ENCODE peak calls at places on chromosomes 7 and 10, in five cellular contexts. B is dorsolateral prefrontal cortex, U is cardiac fibroblast, S is endothelial cell, J is HFFc6. V is an unnamed sample.

GRCh38 chr7:144174613-144175012 is 8.7 kb upstream of the CTAGE4 start:
- DNase-seq in U (no peak), S (no peak), J (no peak), B (no peak), V (no peak)

GRCh38 chr10:97724341-97724941 is 10.9 kb downstream of the MARVELD1 start:
- DNase-seq in J (peak; percentile 59), B (no peak), U (peak; percentile 51), S (no peak), V (no peak)

GRCh38 chr7:157651366-157652160 is 314.8 kb downstream of the DNAJB6 start:
- DNase-seq in B (no peak), S (no peak), U (no peak), J (no peak), V (no peak)

GRCh38 chr7:18583305-18583704 is 87.8 kb downstream of the HDAC9 start:
- DNase-seq in B (no peak), S (no peak), J (peak; percentile 8), U (peak; percentile 62), V (no peak)

GRCh38 chr10:132455986-132456847 is 59.2 kb downstream of the PWWP2B start:
- DNase-seq in B (no peak), J (no peak), S (no peak), U (no peak), V (no peak)

GRCh38 chr10:127150136-127150535 is 46.3 kb downstream of the INSYN2A start:
- DNase-seq in S (no peak), J (peak; percentile 61), U (no peak), B (no peak), V (no peak)

GRCh38 chr7:96414931-96415292 is 93.0 kb upstream of the SLC25A13 start:
- DNase-seq in J (peak; percentile 14), S (peak; percentile 60), B (no peak), U (peak; percentile 34), V (no peak)

GRCh38 chr10:89373916-89374711 is 3.7 kb upstream of the IFIT1B start:
- DNase-seq in U (peak; percentile 97), S (no peak), B (peak; percentile 86), J (peak; percentile 94), V (peak; percentile 95)

GRCh38 chr7:106062006-106062405 is 50.1 kb downstream of the SYPL1 start:
- DNase-seq in J (no peak), U (no peak), S (no peak), B (no peak), V (no peak)

GRCh38 chr10:124492266-124492665 is 30.6 kb downstream of the LHPP start:
- DNase-seq in J (no peak), S (no peak), B (no peak), U (no peak), V (no peak)

GRCh38 chr7:157423886-157424565 is 87.2 kb downstream of the DNAJB6 start:
- DNase-seq in J (no peak), B (no peak), U (no peak), S (no peak), V (no peak)

GRCh38 chr7:82481499-82482097 is 38.0 kb upstream of the CACNA2D1 start:
- DNase-seq in B (no peak), U (peak; percentile 52), S (no peak), J (peak; percentile 8), V (peak; percentile 4)

GRCh38 chr7:21011153-21011552 is 224.5 kb upstream of the SP8 start:
- DNase-seq in B (no peak), S (no peak), U (no peak), J (no peak), V (no peak)

GRCh38 chr7:646951-647350 is 79.5 kb upstream of the DNAAF5 start:
- DNase-seq in J (no peak), B (no peak), U (no peak), S (no peak), V (no peak)

GRCh38 chr10:119270893-119271361 is 63.6 kb downstream of the GRK5 start:
- DNase-seq in J (no peak), B (no peak), S (peak; percentile 28), U (peak; percentile 94), V (no peak)

GRCh38 chr7:106165328-106165727 is 53.2 kb upstream of the SYPL1 start:
- DNase-seq in J (peak; percentile 42), U (peak; percentile 74), S (no peak), B (no peak), V (no peak)

DNA sequence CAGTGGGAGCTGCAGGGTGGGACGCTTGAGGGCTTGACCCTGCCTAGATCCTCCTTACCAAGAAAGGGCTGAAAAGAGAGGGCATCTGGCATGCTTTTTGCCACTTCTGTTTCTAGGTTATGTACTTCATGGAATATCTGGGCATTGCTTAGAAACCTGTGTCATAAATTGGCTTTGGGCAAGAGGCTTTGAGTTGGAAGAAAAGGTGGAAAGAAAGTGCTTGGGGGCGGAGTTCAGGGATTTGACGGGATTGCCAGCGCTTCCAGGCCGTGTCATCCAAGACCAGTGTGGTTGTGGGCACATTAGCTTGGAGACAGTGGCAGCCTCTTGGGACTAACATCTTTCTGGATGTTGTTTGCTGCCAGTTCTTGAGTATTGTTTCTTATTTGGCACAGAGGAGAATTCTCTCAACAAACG is 825 bp downstream of the ZNF862 start:
- DNase-seq in U (peak; percentile 19), S (no peak), J (no peak), B (no peak), V (no peak)
- TF ChIP-seq CTCF in U (no peak), S (no peak), J (no peak), B (no peak), V (peak; percentile 19)

DNA sequence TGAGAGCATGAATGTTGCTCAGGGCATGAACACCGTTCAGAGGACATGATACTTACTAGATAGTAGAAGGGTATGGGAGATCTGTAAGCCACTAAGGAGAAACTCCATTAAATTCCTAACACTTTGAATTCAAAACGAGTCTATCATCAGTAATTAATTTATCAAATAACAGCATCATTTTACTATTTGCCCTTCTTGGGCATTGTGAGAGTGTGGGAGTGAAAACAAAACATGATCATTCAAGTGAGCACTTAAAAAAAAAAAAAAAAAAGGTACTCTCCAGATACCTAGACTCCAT is 20.5 kb upstream of the ASB15 start:
- DNase-seq in B (no peak), J (no peak), U (no peak), S (no peak), V (no peak)
- TF ChIP-seq CTCF in B (peak; percentile 14), J (peak; percentile 49), U (no peak), S (no peak), V (no peak)

GRCh38 chr10:61271127-61271780 is 181.9 kb downstream of the TMEM26 start:
- DNase-seq in B (no peak), S (no peak), J (peak; percentile 64), U (peak; percentile 63), V (peak; percentile 65)
- TF ChIP-seq CTCF in B (no peak), S (no peak), J (peak; percentile 52), U (peak; percentile 33), V (peak; percentile 35)

GRCh38 chr10:44457259-44457658 is 72.4 kb upstream of the CXCL12 start:
- DNase-seq in U (no peak), B (no peak), S (no peak), J (no peak), V (no peak)
- TF ChIP-seq CTCF in U (no peak), B (no peak), S (peak; percentile 6), J (peak; percentile 66), V (no peak)

DNA sequence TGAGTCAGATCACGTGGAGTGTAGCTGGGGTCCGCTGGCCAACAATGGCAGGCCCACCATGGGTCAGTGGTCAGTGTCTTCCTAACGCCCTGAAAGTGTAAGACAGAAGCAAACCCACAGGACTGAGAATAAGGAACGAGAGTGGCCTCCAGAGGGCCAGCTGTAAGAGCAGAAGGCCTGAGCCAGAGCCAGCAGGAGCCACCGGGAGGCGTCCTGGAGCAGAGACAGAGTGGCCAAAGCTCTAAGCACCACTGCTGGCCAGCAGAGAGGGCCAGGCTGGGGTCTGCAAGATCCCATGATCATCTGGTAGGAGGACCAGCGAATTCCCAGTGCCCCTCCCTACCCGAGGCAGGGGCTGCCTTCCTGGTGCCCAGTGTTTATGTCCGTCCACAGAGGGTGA is 9.2 kb downstream of the CCDC201 start:
- DNase-seq in J (no peak), S (peak; percentile 63), U (no peak), B (no peak), V (no peak)
- TF ChIP-seq CTCF in J (peak; percentile 53), S (no peak), U (peak; percentile 43), B (no peak), V (peak; percentile 2)

DNA sequence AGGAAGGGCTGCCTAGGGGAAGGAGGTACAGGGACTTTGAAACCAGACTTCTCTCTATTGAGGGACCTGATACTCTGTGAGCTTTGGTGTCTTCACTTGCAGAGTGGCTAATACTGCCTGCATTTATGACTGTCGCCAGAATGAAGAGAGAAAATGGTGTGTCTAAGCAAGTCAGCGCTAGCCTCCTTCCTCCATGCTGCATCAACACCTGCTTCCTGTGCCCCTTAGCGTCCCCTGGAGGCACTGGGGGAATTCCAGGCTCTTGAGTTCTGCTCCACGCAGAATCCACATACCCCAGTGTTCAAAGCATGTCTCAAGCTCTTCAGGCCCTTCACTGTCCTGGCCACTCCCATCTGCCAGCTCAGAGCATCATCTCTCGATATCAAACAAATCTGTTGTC is 140.5 kb downstream of the PKD1L1 start:
- DNase-seq in S (no peak), B (no peak), U (no peak), J (no peak), V (no peak)
- TF ChIP-seq CTCF in S (no peak), B (no peak), U (no peak), J (no peak), V (no peak)

DNA sequence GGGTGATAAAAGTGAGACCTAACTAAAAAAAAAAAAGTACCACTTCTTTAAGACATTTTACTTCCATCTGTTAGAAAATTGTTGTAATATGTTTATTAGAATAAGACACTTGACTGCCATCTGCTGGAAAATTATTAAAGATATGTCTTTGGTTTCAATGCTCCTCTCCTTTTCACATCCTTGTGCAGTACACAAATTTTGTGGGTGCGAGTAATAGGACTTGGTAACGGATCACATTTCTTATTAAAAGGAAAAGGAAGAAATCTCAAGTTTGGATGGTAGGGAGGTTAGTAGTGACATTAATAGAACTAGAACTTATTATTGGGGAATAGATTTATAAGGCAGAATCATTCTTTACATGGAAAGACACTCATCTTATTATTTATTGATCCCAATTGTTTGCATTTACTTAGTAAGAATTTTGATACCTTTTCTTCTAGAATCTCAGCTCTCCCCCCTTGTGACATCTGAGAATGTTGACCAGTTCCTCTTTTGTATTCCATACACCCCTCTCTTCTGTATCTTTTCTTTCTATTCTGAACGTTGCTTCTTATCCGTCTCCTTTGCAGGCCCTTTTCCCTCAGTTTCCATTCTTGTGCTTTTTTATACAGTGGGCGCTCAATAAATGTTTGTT is 43.0 kb upstream of the RPA3 start:
- DNase-seq in B (no peak), J (peak; percentile 68), S (no peak), U (peak; percentile 74), V (no peak)
- TF ChIP-seq CTCF in B (peak; percentile 60), J (peak; percentile 75), S (no peak), U (peak; percentile 37), V (peak; percentile 29)